ENCODE peak calls at places on chromosomes 13 and 19, in five cellular contexts. One of them, this sample, is unnamed.

GRCh38 chr13:61111529-61111928 is 304.1 kb downstream of the PCDH20 start:
- DNase-seq in activated CD8-positive, alpha-beta T cell treated with anti-CD3 and anti-CD28 coated beads for 36 hours: no peak
- DNase-seq in HL-60: no peak
- DNase-seq in HCT116: no peak
- DNase-seq in B cell: no peak
- DNase-seq in this sample: no peak

GRCh38 chr13:30895773-30896172 is 10.3 kb upstream of the MEDAG start:
- DNase-seq in B cell: no peak
- DNase-seq in activated CD8-positive, alpha-beta T cell treated with anti-CD3 and anti-CD28 coated beads for 36 hours: no peak
- DNase-seq in HL-60: no peak
- DNase-seq in HCT116: no peak
- DNase-seq in this sample: peak

GRCh38 chr19:55173717-55174409 is 6.2 kb downstream of the SYT5 start:
- DNase-seq in HL-60: no peak
- DNase-seq in HCT116: peak
- DNase-seq in activated CD8-positive, alpha-beta T cell treated with anti-CD3 and anti-CD28 coated beads for 36 hours: peak
- DNase-seq in B cell: no peak
- DNase-seq in this sample: peak

GRCh38 chr19:11421607-11422098 is 2.5 kb upstream of the RGL3 start:
- DNase-seq in activated CD8-positive, alpha-beta T cell treated with anti-CD3 and anti-CD28 coated beads for 36 hours: peak
- DNase-seq in HL-60: no peak
- DNase-seq in HCT116: no peak
- DNase-seq in B cell: peak
- DNase-seq in this sample: no peak

GRCh38 chr19:7792286-7792685 is 29.2 kb downstream of the CLEC4M start:
- DNase-seq in HL-60: no peak
- DNase-seq in activated CD8-positive, alpha-beta T cell treated with anti-CD3 and anti-CD28 coated beads for 36 hours: no peak
- DNase-seq in HCT116: no peak
- DNase-seq in B cell: no peak
- DNase-seq in this sample: no peak

GRCh38 chr13:110498765-110499164 is 62.8 kb downstream of the RAB20 start:
- DNase-seq in activated CD8-positive, alpha-beta T cell treated with anti-CD3 and anti-CD28 coated beads for 36 hours: no peak
- DNase-seq in B cell: no peak
- DNase-seq in HL-60: no peak
- DNase-seq in HCT116: no peak
- DNase-seq in this sample: no peak

GRCh38 chr19:2602391-2603181 is 99.9 kb downstream of the GNG7 start:
- DNase-seq in HCT116: no peak
- DNase-seq in B cell: no peak
- DNase-seq in activated CD8-positive, alpha-beta T cell treated with anti-CD3 and anti-CD28 coated beads for 36 hours: no peak
- DNase-seq in HL-60: no peak
- DNase-seq in this sample: peak

GRCh38 chr13:87274209-87274819 is 396.9 kb upstream of the SLITRK5 start:
- DNase-seq in HCT116: peak
- DNase-seq in activated CD8-positive, alpha-beta T cell treated with anti-CD3 and anti-CD28 coated beads for 36 hours: peak
- DNase-seq in B cell: no peak
- DNase-seq in HL-60: peak
- DNase-seq in this sample: peak

GRCh38 chr19:47381653-47382279 is 32.7 kb downstream of the DHX34 start:
- DNase-seq in HCT116: no peak
- DNase-seq in activated CD8-positive, alpha-beta T cell treated with anti-CD3 and anti-CD28 coated beads for 36 hours: peak
- DNase-seq in HL-60: peak
- DNase-seq in B cell: peak
- DNase-seq in this sample: no peak

GRCh38 chr19:53612762-53613526 is 18.9 kb upstream of the DPRX start:
- DNase-seq in HCT116: no peak
- DNase-seq in B cell: no peak
- DNase-seq in HL-60: no peak
- DNase-seq in activated CD8-positive, alpha-beta T cell treated with anti-CD3 and anti-CD28 coated beads for 36 hours: no peak
- DNase-seq in this sample: no peak

GRCh38 chr13:23630349-23631093 is 60.3 kb downstream of the TNFRSF19 start:
- DNase-seq in HL-60: no peak
- DNase-seq in activated CD8-positive, alpha-beta T cell treated with anti-CD3 and anti-CD28 coated beads for 36 hours: no peak
- DNase-seq in HCT116: no peak
- DNase-seq in B cell: no peak
- DNase-seq in this sample: no peak

GRCh38 chr13:112248406-112248760 is 127.8 kb upstream of the SPACA7 start:
- DNase-seq in HCT116: no peak
- DNase-seq in B cell: no peak
- DNase-seq in HL-60: no peak
- DNase-seq in activated CD8-positive, alpha-beta T cell treated with anti-CD3 and anti-CD28 coated beads for 36 hours: no peak
- DNase-seq in this sample: no peak

DNA sequence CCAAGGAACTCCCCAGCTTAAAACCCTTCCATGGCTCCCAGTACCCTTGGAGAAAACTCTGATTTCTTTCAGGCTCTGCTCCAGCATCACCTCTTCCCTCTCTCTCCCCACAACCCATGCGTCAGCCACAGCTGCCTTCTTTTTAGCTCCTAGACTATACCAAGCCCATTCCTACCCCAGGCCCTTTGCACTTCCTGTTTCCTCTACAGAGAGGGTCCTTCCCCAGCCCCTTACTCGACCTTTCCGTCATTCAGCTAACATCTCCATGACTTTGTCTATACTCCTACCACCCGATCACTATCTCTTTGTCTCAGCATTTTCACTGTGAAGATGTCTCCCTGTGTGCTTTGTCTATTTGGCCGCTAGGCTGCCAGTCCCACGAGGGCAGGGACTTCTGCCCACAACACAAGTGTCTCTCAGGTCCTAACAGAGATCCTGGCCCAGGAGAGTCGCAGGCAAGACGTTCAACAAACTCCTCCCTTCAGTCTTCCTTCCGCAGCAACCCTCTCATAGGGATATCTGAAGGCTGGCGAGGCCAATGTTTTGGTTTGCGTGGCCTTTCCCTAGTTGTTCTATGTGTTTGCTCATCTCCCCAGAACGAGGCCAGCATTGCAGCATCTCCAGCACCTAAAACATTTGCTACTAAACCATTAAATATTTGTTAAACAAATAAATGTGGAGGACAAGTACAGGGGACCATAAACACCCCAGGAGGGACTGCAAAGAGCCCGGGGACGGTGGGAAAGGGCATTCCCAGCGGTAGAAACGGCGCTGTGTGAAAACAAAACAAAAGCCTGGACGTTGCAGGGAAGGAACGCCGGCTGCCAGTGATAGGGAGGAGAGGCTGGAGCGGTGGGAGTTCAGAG is 816 bp downstream of the CCNP start:
- DNase-seq in B cell: no peak
- DNase-seq in activated CD8-positive, alpha-beta T cell treated with anti-CD3 and anti-CD28 coated beads for 36 hours: no peak
- DNase-seq in HCT116: no peak
- DNase-seq in HL-60: no peak
- DNase-seq in this sample: no peak
- TF ChIP-seq CTCF in B cell: no peak
- TF ChIP-seq CTCF in activated CD8-positive, alpha-beta T cell treated with anti-CD3 and anti-CD28 coated beads for 36 hours: no peak
- TF ChIP-seq CTCF in HCT116: no peak
- TF ChIP-seq CTCF in HL-60: no peak
- TF ChIP-seq CTCF in this sample: no peak

DNA sequence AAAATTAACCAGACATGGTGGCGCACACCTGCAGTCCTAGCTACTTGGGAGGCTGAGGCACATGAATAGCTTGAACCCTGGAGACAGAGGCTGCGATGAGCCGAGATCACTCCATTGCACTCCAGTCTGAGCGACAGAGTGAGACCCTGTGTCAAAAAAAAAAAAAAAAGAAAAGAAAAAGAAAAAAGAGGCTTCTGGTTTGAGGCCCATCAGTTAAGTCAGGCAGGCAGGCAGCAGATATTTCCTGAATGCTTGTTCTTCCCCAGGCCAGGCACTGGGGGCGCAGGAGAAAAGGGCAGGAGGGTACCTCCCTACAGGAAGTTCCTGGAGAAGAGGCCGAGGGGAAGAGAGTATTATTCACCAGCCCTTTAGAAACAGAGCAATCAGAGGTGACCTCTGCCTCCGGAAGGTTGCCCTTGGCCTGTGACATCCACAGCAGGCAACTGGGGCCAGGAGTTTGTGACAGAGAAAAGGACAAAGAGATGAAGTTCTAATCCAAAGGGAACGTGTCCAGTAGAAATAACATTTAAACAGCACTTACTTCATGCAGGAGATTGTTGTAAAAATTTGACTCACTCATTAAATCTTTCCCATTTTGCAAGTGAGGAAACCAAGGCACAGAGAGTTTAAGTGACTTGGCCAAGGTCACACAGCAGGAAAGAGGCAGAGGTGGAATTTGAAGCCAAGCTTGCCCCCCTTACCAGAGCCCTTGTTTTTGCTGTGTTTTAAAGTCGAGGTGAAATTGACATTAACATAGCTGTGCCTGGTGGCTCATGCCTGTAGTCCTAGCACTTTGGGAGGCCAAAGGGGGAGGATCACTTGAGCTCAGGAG is 4.3 kb upstream of the RLN3 start:
- DNase-seq in B cell: no peak
- DNase-seq in HCT116: no peak
- DNase-seq in activated CD8-positive, alpha-beta T cell treated with anti-CD3 and anti-CD28 coated beads for 36 hours: peak
- DNase-seq in HL-60: peak
- DNase-seq in this sample: peak
- TF ChIP-seq CTCF in B cell: no peak
- TF ChIP-seq CTCF in HCT116: peak
- TF ChIP-seq CTCF in activated CD8-positive, alpha-beta T cell treated with anti-CD3 and anti-CD28 coated beads for 36 hours: no peak
- TF ChIP-seq CTCF in HL-60: peak
- TF ChIP-seq CTCF in this sample: peak

DNA sequence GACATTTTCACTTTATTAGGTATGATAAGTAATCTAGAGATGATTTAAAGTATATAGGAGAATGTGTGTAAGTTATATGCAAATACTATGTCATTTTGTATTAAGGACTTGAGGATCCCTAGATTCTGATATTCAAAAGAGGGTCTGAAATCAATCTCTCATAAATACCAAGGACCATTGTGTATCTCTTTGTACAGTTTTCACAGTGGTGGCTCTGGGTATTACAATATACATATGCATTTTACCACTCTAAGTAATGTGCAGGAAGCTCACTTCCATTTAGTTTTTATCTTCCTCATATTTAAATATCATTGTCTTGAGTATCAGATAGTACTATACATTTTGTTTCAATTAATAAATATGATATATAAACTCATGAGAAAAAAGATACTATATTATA is 862.6 kb upstream of the PCDH20 start:
- DNase-seq in B cell: no peak
- DNase-seq in HCT116: no peak
- DNase-seq in activated CD8-positive, alpha-beta T cell treated with anti-CD3 and anti-CD28 coated beads for 36 hours: no peak
- DNase-seq in HL-60: no peak
- DNase-seq in this sample: no peak
- TF ChIP-seq CTCF in B cell: no peak
- TF ChIP-seq CTCF in HCT116: peak
- TF ChIP-seq CTCF in activated CD8-positive, alpha-beta T cell treated with anti-CD3 and anti-CD28 coated beads for 36 hours: no peak
- TF ChIP-seq CTCF in HL-60: no peak
- TF ChIP-seq CTCF in this sample: no peak

GRCh38 chr19:4297901-4298771 is 4.1 kb downstream of the TMIGD2 start:
- DNase-seq in B cell: no peak
- DNase-seq in HCT116: no peak
- DNase-seq in activated CD8-positive, alpha-beta T cell treated with anti-CD3 and anti-CD28 coated beads for 36 hours: peak
- DNase-seq in HL-60: no peak
- DNase-seq in this sample: no peak
- TF ChIP-seq CTCF in B cell: no peak
- TF ChIP-seq CTCF in HCT116: no peak
- TF ChIP-seq CTCF in activated CD8-positive, alpha-beta T cell treated with anti-CD3 and anti-CD28 coated beads for 36 hours: no peak
- TF ChIP-seq CTCF in HL-60: no peak
- TF ChIP-seq CTCF in this sample: no peak

DNA sequence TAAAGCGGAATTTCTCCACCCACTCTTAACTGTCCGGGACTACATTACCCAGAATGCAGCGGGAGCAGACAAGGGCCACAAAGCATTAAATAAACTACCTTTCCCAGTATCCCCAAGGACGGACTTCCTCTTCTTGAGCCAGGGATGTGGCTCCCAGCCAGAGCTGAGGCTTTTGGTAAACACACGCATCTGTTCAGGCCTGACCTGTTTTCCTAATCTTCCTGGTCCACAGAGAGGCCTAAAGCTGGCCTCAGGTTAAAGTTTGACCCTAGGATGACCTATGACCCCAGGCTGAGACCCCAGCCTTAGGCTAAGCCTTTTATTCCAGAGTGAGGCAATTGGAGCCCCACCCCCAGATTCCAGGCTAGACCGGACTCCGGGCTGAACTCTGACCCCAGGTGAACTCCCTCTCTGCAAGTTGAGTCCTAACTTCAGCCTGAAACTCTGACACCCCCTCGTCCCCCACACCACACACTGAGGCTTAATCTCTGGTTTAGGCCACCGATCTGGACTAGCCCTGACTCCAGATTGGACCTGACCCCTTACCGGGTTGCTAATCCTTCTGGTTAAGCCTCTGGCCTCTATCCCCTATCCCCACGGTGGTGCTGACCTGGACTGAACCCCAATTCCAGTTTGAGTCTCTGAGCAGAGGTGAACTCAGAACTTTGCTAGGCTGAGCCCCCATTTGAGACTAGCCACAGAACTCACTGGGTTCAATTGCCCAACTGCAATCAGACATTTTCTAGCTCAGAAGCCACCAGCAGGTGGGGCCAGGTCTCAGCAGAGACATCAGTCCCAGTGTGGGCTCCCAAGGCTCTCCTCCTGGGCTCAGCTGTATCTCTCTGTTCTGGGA is 719 bp upstream of the GPR108 start:
- DNase-seq in B cell: peak
- DNase-seq in HCT116: no peak
- DNase-seq in HL-60: peak
- DNase-seq in activated CD8-positive, alpha-beta T cell treated with anti-CD3 and anti-CD28 coated beads for 36 hours: peak
- DNase-seq in this sample: peak
- TF ChIP-seq CTCF in B cell: peak
- TF ChIP-seq CTCF in HCT116: peak
- TF ChIP-seq CTCF in HL-60: peak
- TF ChIP-seq CTCF in activated CD8-positive, alpha-beta T cell treated with anti-CD3 and anti-CD28 coated beads for 36 hours: peak
- TF ChIP-seq CTCF in this sample: peak

DNA sequence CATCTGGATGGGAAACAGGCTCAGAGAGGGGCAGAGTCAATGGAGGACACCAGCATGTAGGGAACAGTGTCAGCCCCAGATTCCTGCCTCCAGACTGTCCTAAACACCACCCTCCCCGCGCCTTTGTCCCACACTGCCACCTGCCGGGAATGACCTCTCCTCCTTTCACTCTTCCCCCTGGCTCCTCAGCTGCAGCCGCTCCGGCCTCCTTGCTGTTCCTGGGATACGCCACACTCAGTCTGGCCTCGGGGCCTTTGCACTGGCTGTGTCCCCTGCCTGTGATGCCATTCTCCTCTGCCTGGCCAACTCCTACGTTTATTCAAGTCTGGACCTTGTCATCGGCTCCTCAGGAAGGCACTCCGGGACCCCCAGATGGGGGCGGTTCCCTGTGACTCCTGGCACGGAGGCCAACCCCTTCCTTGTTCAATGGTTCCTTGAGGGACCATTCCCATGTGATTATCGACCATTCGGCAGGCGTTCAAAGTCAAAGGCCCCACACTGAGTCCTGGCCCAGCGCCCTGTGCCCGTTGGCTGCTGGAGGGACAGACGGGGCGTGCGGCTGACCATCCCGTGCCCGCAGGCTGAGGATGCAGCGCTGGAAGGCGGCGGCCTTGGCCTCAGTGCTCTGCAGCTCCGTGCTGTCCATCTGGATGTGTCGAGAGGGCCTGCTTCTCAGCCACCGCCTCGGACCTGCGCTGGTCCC is 15.8 kb downstream of the FUT6 start:
- DNase-seq in activated CD8-positive, alpha-beta T cell treated with anti-CD3 and anti-CD28 coated beads for 36 hours: no peak
- DNase-seq in HL-60: no peak
- DNase-seq in B cell: no peak
- DNase-seq in HCT116: no peak
- DNase-seq in this sample: peak
- TF ChIP-seq CTCF in activated CD8-positive, alpha-beta T cell treated with anti-CD3 and anti-CD28 coated beads for 36 hours: no peak
- TF ChIP-seq CTCF in HL-60: no peak
- TF ChIP-seq CTCF in B cell: no peak
- TF ChIP-seq CTCF in HCT116: peak
- TF ChIP-seq CTCF in this sample: peak

GRCh38 chr13:70384156-70384555 is 275.9 kb upstream of the KLHL1 start:
- DNase-seq in HL-60: no peak
- DNase-seq in HCT116: no peak
- DNase-seq in activated CD8-positive, alpha-beta T cell treated with anti-CD3 and anti-CD28 coated beads for 36 hours: no peak
- DNase-seq in B cell: no peak
- DNase-seq in this sample: no peak
- TF ChIP-seq CTCF in HL-60: no peak
- TF ChIP-seq CTCF in HCT116: no peak
- TF ChIP-seq CTCF in activated CD8-positive, alpha-beta T cell treated with anti-CD3 and anti-CD28 coated beads for 36 hours: no peak
- TF ChIP-seq CTCF in B cell: no peak
- TF ChIP-seq CTCF in this sample: no peak

This sample was measured in MCF 10A.